ENCODE peak calls at places on chromosomes 5 and 9, in eight cellular contexts. One of them, this sample, is unnamed.

GRCh38 chr5:151384106-151384505 is 36.7 kb upstream of the SLC36A2 start:
- DNase-seq in HFFc6: no peak
- DNase-seq in stimulated activated naive CD4-positive, alpha-beta T cell treated with Interleukin-2 at 50 U/mL for 16 hours: no peak
- DNase-seq in T-cell: no peak
- DNase-seq in left lobe of liver: no peak
- DNase-seq in RWPE1: peak; percentile 58
- DNase-seq in EL: peak; percentile 12
- DNase-seq in neural crest cell: no peak
- DNase-seq in this sample: no peak

GRCh38 chr5:156476704-156477103 is 149.7 kb downstream of the SGCD start:
- DNase-seq in HFFc6: no peak
- DNase-seq in stimulated activated naive CD4-positive, alpha-beta T cell treated with Interleukin-2 at 50 U/mL for 16 hours: no peak
- DNase-seq in T-cell: no peak
- DNase-seq in left lobe of liver: no peak
- DNase-seq in RWPE1: no peak
- DNase-seq in EL: no peak
- DNase-seq in neural crest cell: no peak
- DNase-seq in this sample: no peak

GRCh38 chr9:91740713-91741112 is 209.3 kb downstream of the ROR2 start:
- DNase-seq in HFFc6: no peak
- DNase-seq in stimulated activated naive CD4-positive, alpha-beta T cell treated with Interleukin-2 at 50 U/mL for 16 hours: no peak
- DNase-seq in T-cell: no peak
- DNase-seq in left lobe of liver: no peak
- DNase-seq in RWPE1: no peak
- DNase-seq in EL: peak; percentile 52
- DNase-seq in neural crest cell: no peak
- DNase-seq in this sample: no peak

GRCh38 chr9:108562176-108562575 is 293.6 kb downstream of the ACTL7B start:
- DNase-seq in HFFc6: no peak
- DNase-seq in stimulated activated naive CD4-positive, alpha-beta T cell treated with Interleukin-2 at 50 U/mL for 16 hours: no peak
- DNase-seq in T-cell: no peak
- DNase-seq in left lobe of liver: no peak
- DNase-seq in RWPE1: peak; percentile 91
- DNase-seq in EL: no peak
- DNase-seq in neural crest cell: no peak
- DNase-seq in this sample: no peak

GRCh38 chr5:149745-150450 is 41.4 kb upstream of the LRRC14B start:
- DNase-seq in HFFc6: no peak
- DNase-seq in stimulated activated naive CD4-positive, alpha-beta T cell treated with Interleukin-2 at 50 U/mL for 16 hours: no peak
- DNase-seq in T-cell: no peak
- DNase-seq in left lobe of liver: no peak
- DNase-seq in RWPE1: peak; percentile 26
- DNase-seq in EL: peak; percentile 58
- DNase-seq in neural crest cell: no peak
- DNase-seq in this sample: no peak

GRCh38 chr5:91137647-91138046 is 245.5 kb downstream of the ARRDC3 start:
- DNase-seq in HFFc6: no peak
- DNase-seq in stimulated activated naive CD4-positive, alpha-beta T cell treated with Interleukin-2 at 50 U/mL for 16 hours: no peak
- DNase-seq in T-cell: no peak
- DNase-seq in left lobe of liver: no peak
- DNase-seq in RWPE1: peak; percentile 53
- DNase-seq in EL: no peak
- DNase-seq in neural crest cell: no peak
- DNase-seq in this sample: no peak

GRCh38 chr9:131942076-131942720 is 137.5 kb downstream of the MED27 start:
- DNase-seq in HFFc6: no peak
- DNase-seq in stimulated activated naive CD4-positive, alpha-beta T cell treated with Interleukin-2 at 50 U/mL for 16 hours: no peak
- DNase-seq in T-cell: no peak
- DNase-seq in left lobe of liver: no peak
- DNase-seq in RWPE1: no peak
- DNase-seq in EL: peak; percentile 6
- DNase-seq in neural crest cell: no peak
- DNase-seq in this sample: no peak

GRCh38 chr5:58599217-58599616 is 16.3 kb downstream of the RAB3C start:
- DNase-seq in HFFc6: no peak
- DNase-seq in stimulated activated naive CD4-positive, alpha-beta T cell treated with Interleukin-2 at 50 U/mL for 16 hours: no peak
- DNase-seq in T-cell: no peak
- DNase-seq in left lobe of liver: no peak
- DNase-seq in RWPE1: no peak
- DNase-seq in EL: no peak
- DNase-seq in neural crest cell: no peak
- DNase-seq in this sample: no peak

GRCh38 chr9:34551751-34552605 is 29.2 kb upstream of the ENHO start:
- DNase-seq in HFFc6: no peak
- DNase-seq in stimulated activated naive CD4-positive, alpha-beta T cell treated with Interleukin-2 at 50 U/mL for 16 hours: no peak
- DNase-seq in T-cell: no peak
- DNase-seq in left lobe of liver: no peak
- DNase-seq in RWPE1: no peak
- DNase-seq in EL: no peak
- DNase-seq in neural crest cell: no peak
- DNase-seq in this sample: no peak

GRCh38 chr9:2174321-2174720 is 159.2 kb downstream of the SMARCA2 start:
- DNase-seq in HFFc6: no peak
- DNase-seq in stimulated activated naive CD4-positive, alpha-beta T cell treated with Interleukin-2 at 50 U/mL for 16 hours: no peak
- DNase-seq in T-cell: no peak
- DNase-seq in left lobe of liver: no peak
- DNase-seq in RWPE1: no peak
- DNase-seq in EL: no peak
- DNase-seq in neural crest cell: no peak
- DNase-seq in this sample: no peak

GRCh38 chr9:111959468-111959941 is 62.9 kb downstream of the UGCG start:
- DNase-seq in HFFc6: peak; percentile 93
- DNase-seq in stimulated activated naive CD4-positive, alpha-beta T cell treated with Interleukin-2 at 50 U/mL for 16 hours: no peak
- DNase-seq in T-cell: no peak
- DNase-seq in left lobe of liver: no peak
- DNase-seq in RWPE1: peak; percentile 94
- DNase-seq in EL: peak; percentile 95
- DNase-seq in neural crest cell: no peak
- DNase-seq in this sample: no peak

GRCh38 chr9:6382681-6383080 is 30.3 kb upstream of the UHRF2 start:
- DNase-seq in HFFc6: peak; percentile 0
- DNase-seq in stimulated activated naive CD4-positive, alpha-beta T cell treated with Interleukin-2 at 50 U/mL for 16 hours: no peak
- DNase-seq in T-cell: no peak
- DNase-seq in left lobe of liver: no peak
- DNase-seq in RWPE1: no peak
- DNase-seq in EL: peak; percentile 13
- DNase-seq in neural crest cell: no peak
- DNase-seq in this sample: no peak

GRCh38 chr5:83471405-83472212 is at the start of gene VCAN:
- DNase-seq in HFFc6: peak; percentile 36
- DNase-seq in stimulated activated naive CD4-positive, alpha-beta T cell treated with Interleukin-2 at 50 U/mL for 16 hours: no peak
- DNase-seq in T-cell: no peak
- DNase-seq in left lobe of liver: no peak
- DNase-seq in RWPE1: peak; percentile 63
- DNase-seq in EL: peak; percentile 41
- DNase-seq in neural crest cell: no peak
- DNase-seq in this sample: no peak

GRCh38 chr9:94867281-94867841 is 140.9 kb downstream of the AOPEP start:
- DNase-seq in HFFc6: peak; percentile 78
- DNase-seq in stimulated activated naive CD4-positive, alpha-beta T cell treated with Interleukin-2 at 50 U/mL for 16 hours: no peak
- DNase-seq in T-cell: no peak
- DNase-seq in left lobe of liver: peak; percentile 84
- DNase-seq in RWPE1: peak; percentile 85
- DNase-seq in EL: peak; percentile 80
- DNase-seq in neural crest cell: no peak
- DNase-seq in this sample: no peak

GRCh38 chr9:114399381-114399780 is 11.6 kb upstream of the AKNA start:
- DNase-seq in HFFc6: no peak
- DNase-seq in stimulated activated naive CD4-positive, alpha-beta T cell treated with Interleukin-2 at 50 U/mL for 16 hours: no peak
- DNase-seq in T-cell: no peak
- DNase-seq in left lobe of liver: no peak
- DNase-seq in RWPE1: no peak
- DNase-seq in EL: no peak
- DNase-seq in neural crest cell: no peak
- DNase-seq in this sample: no peak

GRCh38 chr9:126499005-126499910 is 114.5 kb upstream of the LMX1B start:
- DNase-seq in HFFc6: no peak
- DNase-seq in stimulated activated naive CD4-positive, alpha-beta T cell treated with Interleukin-2 at 50 U/mL for 16 hours: no peak
- DNase-seq in T-cell: no peak
- DNase-seq in left lobe of liver: no peak
- DNase-seq in RWPE1: peak; percentile 70
- DNase-seq in EL: peak; percentile 41
- DNase-seq in neural crest cell: peak; percentile 54
- DNase-seq in this sample: no peak

GRCh38 chr5:130975299-130975698 is 189.8 kb downstream of the HINT1 start:
- DNase-seq in HFFc6: no peak
- DNase-seq in stimulated activated naive CD4-positive, alpha-beta T cell treated with Interleukin-2 at 50 U/mL for 16 hours: no peak
- DNase-seq in T-cell: no peak
- DNase-seq in left lobe of liver: no peak
- DNase-seq in RWPE1: no peak
- DNase-seq in EL: no peak
- DNase-seq in neural crest cell: no peak
- DNase-seq in this sample: no peak

GRCh38 chr5:80466669-80467485 is 21.0 kb upstream of the FAM151B start:
- DNase-seq in HFFc6: peak; percentile 41
- DNase-seq in stimulated activated naive CD4-positive, alpha-beta T cell treated with Interleukin-2 at 50 U/mL for 16 hours: no peak
- DNase-seq in T-cell: no peak
- DNase-seq in left lobe of liver: no peak
- DNase-seq in RWPE1: peak; percentile 71
- DNase-seq in EL: peak; percentile 37
- DNase-seq in neural crest cell: no peak
- DNase-seq in this sample: no peak

GRCh38 chr5:74357827-74358226 is 282.7 kb downstream of the ENC1 start:
- DNase-seq in HFFc6: no peak
- DNase-seq in stimulated activated naive CD4-positive, alpha-beta T cell treated with Interleukin-2 at 50 U/mL for 16 hours: no peak
- DNase-seq in T-cell: no peak
- DNase-seq in left lobe of liver: no peak
- DNase-seq in RWPE1: no peak
- DNase-seq in EL: no peak
- DNase-seq in neural crest cell: no peak
- DNase-seq in this sample: no peak

GRCh38 chr5:96538831-96539250 is 105.8 kb upstream of the PCSK1 start:
- DNase-seq in HFFc6: no peak
- DNase-seq in stimulated activated naive CD4-positive, alpha-beta T cell treated with Interleukin-2 at 50 U/mL for 16 hours: no peak
- DNase-seq in T-cell: no peak
- DNase-seq in left lobe of liver: no peak
- DNase-seq in RWPE1: no peak
- DNase-seq in EL: peak; percentile 13
- DNase-seq in neural crest cell: no peak
- DNase-seq in this sample: no peak

GRCh38 chr9:137550241-137550621 is at the start of gene PNPLA7:
- DNase-seq in HFFc6: peak; percentile 70
- DNase-seq in stimulated activated naive CD4-positive, alpha-beta T cell treated with Interleukin-2 at 50 U/mL for 16 hours: peak; percentile 35
- DNase-seq in T-cell: peak; percentile 21
- DNase-seq in left lobe of liver: peak; percentile 96
- DNase-seq in RWPE1: peak; percentile 88
- DNase-seq in EL: peak; percentile 66
- DNase-seq in neural crest cell: peak; percentile 51
- DNase-seq in this sample: no peak

GRCh38 chr5:79999722-80000121 is 8.7 kb upstream of the MTX3 start:
- DNase-seq in HFFc6: no peak
- DNase-seq in stimulated activated naive CD4-positive, alpha-beta T cell treated with Interleukin-2 at 50 U/mL for 16 hours: no peak
- DNase-seq in T-cell: no peak
- DNase-seq in left lobe of liver: no peak
- DNase-seq in RWPE1: no peak
- DNase-seq in EL: no peak
- DNase-seq in neural crest cell: no peak
- DNase-seq in this sample: no peak

GRCh38 chr5:54861212-54861894 is 124.0 kb downstream of the ESM1 start:
- DNase-seq in HFFc6: peak; percentile 53
- DNase-seq in stimulated activated naive CD4-positive, alpha-beta T cell treated with Interleukin-2 at 50 U/mL for 16 hours: no peak
- DNase-seq in T-cell: no peak
- DNase-seq in left lobe of liver: no peak
- DNase-seq in RWPE1: no peak
- DNase-seq in EL: peak; percentile 48
- DNase-seq in neural crest cell: no peak
- DNase-seq in this sample: no peak

GRCh38 chr5:145510324-145510723 is 324.8 kb downstream of the PRELID2 start:
- DNase-seq in HFFc6: no peak
- DNase-seq in stimulated activated naive CD4-positive, alpha-beta T cell treated with Interleukin-2 at 50 U/mL for 16 hours: no peak
- DNase-seq in T-cell: no peak
- DNase-seq in left lobe of liver: no peak
- DNase-seq in RWPE1: no peak
- DNase-seq in EL: peak; percentile 25
- DNase-seq in neural crest cell: no peak
- DNase-seq in this sample: no peak

GRCh38 chr5:31824886-31825774 is 186.2 kb downstream of the PDZD2 start:
- DNase-seq in HFFc6: peak; percentile 66
- DNase-seq in stimulated activated naive CD4-positive, alpha-beta T cell treated with Interleukin-2 at 50 U/mL for 16 hours: no peak
- DNase-seq in T-cell: peak; percentile 16
- DNase-seq in left lobe of liver: no peak
- DNase-seq in RWPE1: peak; percentile 61
- DNase-seq in EL: peak; percentile 61
- DNase-seq in neural crest cell: peak; percentile 40
- DNase-seq in this sample: no peak

GRCh38 chr9:7944521-7945022 is 145.0 kb upstream of the DMAC1 start:
- DNase-seq in HFFc6: no peak
- DNase-seq in stimulated activated naive CD4-positive, alpha-beta T cell treated with Interleukin-2 at 50 U/mL for 16 hours: no peak
- DNase-seq in T-cell: no peak
- DNase-seq in left lobe of liver: no peak
- DNase-seq in RWPE1: no peak
- DNase-seq in EL: no peak
- DNase-seq in neural crest cell: no peak
- DNase-seq in this sample: no peak

GRCh38 chr5:31995714-31996113 is 178.4 kb downstream of the GOLPH3 start:
- DNase-seq in HFFc6: no peak
- DNase-seq in stimulated activated naive CD4-positive, alpha-beta T cell treated with Interleukin-2 at 50 U/mL for 16 hours: no peak
- DNase-seq in T-cell: no peak
- DNase-seq in left lobe of liver: no peak
- DNase-seq in RWPE1: no peak
- DNase-seq in EL: no peak
- DNase-seq in neural crest cell: no peak
- DNase-seq in this sample: no peak

GRCh38 chr9:92496401-92496800 is 14.1 kb upstream of the ASPN start:
- DNase-seq in HFFc6: no peak
- DNase-seq in stimulated activated naive CD4-positive, alpha-beta T cell treated with Interleukin-2 at 50 U/mL for 16 hours: no peak
- DNase-seq in T-cell: no peak
- DNase-seq in left lobe of liver: no peak
- DNase-seq in RWPE1: no peak
- DNase-seq in EL: peak; percentile 23
- DNase-seq in neural crest cell: no peak
- DNase-seq in this sample: no peak

GRCh38 chr5:162067138-162067537 is 435 bp upstream of the GABRG2 start:
- DNase-seq in HFFc6: no peak
- DNase-seq in stimulated activated naive CD4-positive, alpha-beta T cell treated with Interleukin-2 at 50 U/mL for 16 hours: no peak
- DNase-seq in T-cell: no peak
- DNase-seq in left lobe of liver: no peak
- DNase-seq in RWPE1: no peak
- DNase-seq in EL: no peak
- DNase-seq in neural crest cell: no peak
- DNase-seq in this sample: no peak

GRCh38 chr5:82594097-82594496 is 315.9 kb upstream of the RPS23 start:
- DNase-seq in HFFc6: no peak
- DNase-seq in stimulated activated naive CD4-positive, alpha-beta T cell treated with Interleukin-2 at 50 U/mL for 16 hours: no peak
- DNase-seq in T-cell: no peak
- DNase-seq in left lobe of liver: no peak
- DNase-seq in RWPE1: no peak
- DNase-seq in EL: no peak
- DNase-seq in neural crest cell: no peak
- DNase-seq in this sample: no peak

GRCh38 chr9:8366161-8366926 is 566.8 kb upstream of the DMAC1 start:
- DNase-seq in HFFc6: no peak
- DNase-seq in stimulated activated naive CD4-positive, alpha-beta T cell treated with Interleukin-2 at 50 U/mL for 16 hours: no peak
- DNase-seq in T-cell: no peak
- DNase-seq in left lobe of liver: no peak
- DNase-seq in RWPE1: no peak
- DNase-seq in EL: no peak
- DNase-seq in neural crest cell: no peak
- DNase-seq in this sample: no peak